ENCODE peak calls at places on chromosomes 11 and 22, in four cellular contexts. M is NCI-H774, L is body of pancreas, H is HEK293T. T is an unnamed sample.

GRCh38 chr11:17590463-17590862 is 43.4 kb downstream of the OTOG start:
- DNase-seq in M (no peak), L (no peak), H (no peak), T (no peak)

GRCh38 chr11:128689946-128690745 is 3.7 kb upstream of the FLI1 start:
- DNase-seq in M (no peak), L (no peak), H (no peak), T (peak)

GRCh38 chr11:92295175-92296137 is 70.8 kb downstream of the FAT3 start:
- DNase-seq in M (no peak), L (no peak), H (no peak), T (peak)

GRCh38 chr11:122700676-122701075 is 45.2 kb downstream of the UBASH3B start:
- DNase-seq in M (no peak), L (no peak), H (no peak), T (no peak)

GRCh38 chr11:19559746-19560145 is 152.9 kb upstream of the NAV2 start:
- DNase-seq in M (no peak), L (no peak), H (no peak), T (no peak)

GRCh38 chr11:129910360-129910759 is 15.0 kb upstream of the NFRKB start:
- DNase-seq in M (no peak), L (no peak), H (no peak), T (no peak)

GRCh38 chr11:37908224-37908558 is 1310.2 kb upstream of the RAG2 start:
- DNase-seq in M (no peak), L (no peak), H (no peak), T (no peak)

GRCh38 chr22:38504731-38505594 is 1.1 kb downstream of the DDX17 start:
- DNase-seq in M (no peak), L (peak), H (peak), T (peak)

GRCh38 chr11:1389932-1390587 is at the start of gene BRSK2:
- DNase-seq in M (no peak), L (peak), H (peak), T (peak)

GRCh38 chr11:12109591-12110196 is 696 bp upstream of the MICAL2 start:
- DNase-seq in M (no peak), L (no peak), H (no peak), T (no peak)

GRCh38 chr22:35661377-35661937 is 13.2 kb downstream of the APOL6 start:
- DNase-seq in M (no peak), L (no peak), H (no peak), T (peak)

GRCh38 chr11:129911298-129911697 is 15.9 kb upstream of the NFRKB start:
- DNase-seq in M (no peak), L (no peak), H (no peak), T (peak)

GRCh38 chr11:43962383-43962969 is 20.0 kb downstream of the C11orf96 start:
- DNase-seq in M (no peak), L (no peak), H (no peak), T (peak)

GRCh38 chr11:117180661-117181585 is 2.4 kb downstream of the SIDT2 start:
- DNase-seq in M (peak), L (peak), H (peak), T (peak)

GRCh38 chr11:134472188-134472455 is 60.1 kb upstream of the B3GAT1 start:
- DNase-seq in M (no peak), L (no peak), H (no peak), T (no peak)

GRCh38 chr11:115364892-115365291 is 139.3 kb downstream of the CADM1 start:
- DNase-seq in M (no peak), L (no peak), H (no peak), T (no peak)

GRCh38 chr11:91257593-91258170 is 966.9 kb upstream of the FAT3 start:
- DNase-seq in M (no peak), L (no peak), H (no peak), T (no peak)

GRCh38 chr11:63766501-63767270 is 1.9 kb downstream of the ZFTA start:
- DNase-seq in M (no peak), L (no peak), H (no peak), T (peak)

GRCh38 chr11:59574467-59574866 is 41.1 kb downstream of the OSBP start:
- DNase-seq in M (no peak), L (no peak), H (no peak), T (peak)

GRCh38 chr11:120562806-120563425 is 51.4 kb downstream of the GRIK4 start:
- DNase-seq in M (no peak), L (no peak), H (no peak), T (peak)

GRCh38 chr11:64165482-64165841 is 451 bp downstream of the MACROD1 start:
- DNase-seq in M (no peak), L (peak), H (peak), T (peak)

GRCh38 chr11:116931206-116931953 is 94.0 kb upstream of the APOA1 start:
- DNase-seq in M (no peak), L (no peak), H (no peak), T (peak)

GRCh38 chr11:130636672-130637463 is 188.4 kb downstream of the ADAMTS15 start:
- DNase-seq in M (peak), L (no peak), H (no peak), T (peak)

GRCh38 chr11:76794371-76795284 is 11.5 kb downstream of the TSKU start:
- DNase-seq in M (no peak), L (no peak), H (no peak), T (no peak)

GRCh38 chr11:10526974-10527918 is 13.7 kb downstream of the RNF141 start:
- DNase-seq in M (no peak), L (no peak), H (no peak), T (peak)

GRCh38 chr11:88680806-88681205 is 343.3 kb upstream of the CTSC start:
- DNase-seq in M (no peak), L (no peak), H (no peak), T (peak)

GRCh38 chr11:129856036-129856435 is 39.3 kb downstream of the NFRKB start:
- DNase-seq in M (no peak), L (no peak), H (no peak), T (no peak)

GRCh38 chr11:10590516-10590915 is 22.1 kb upstream of the LYVE1 start:
- DNase-seq in M (no peak), L (no peak), H (no peak), T (no peak)

GRCh38 chr11:112612283-112612849 is 348.9 kb upstream of the NCAM1 start:
- DNase-seq in M (no peak), L (no peak), H (no peak), T (no peak)

GRCh38 chr22:43479311-43479710 is 67.5 kb downstream of the MPPED1 start:
- DNase-seq in M (no peak), L (no peak), H (no peak), T (no peak)

GRCh38 chr22:46267431-46268279 is at the start of gene TTC38:
- DNase-seq in M (peak), L (peak), H (peak), T (peak)

GRCh38 chr11:75856912-75857311 is 41.9 kb downstream of the UVRAG start:
- DNase-seq in M (no peak), L (no peak), H (no peak), T (no peak)

GRCh38 chr11:77073328-77074001 is 6.7 kb downstream of the CAPN5 start:
- DNase-seq in M (no peak), L (peak), H (no peak), T (peak)